ENCODE peak calls at places on chromosomes 16 and 17, in four cellular contexts. Y, C, F and R are unnamed samples.

GRCh38 chr16:13936596-13937081 is 16.7 kb downstream of the ERCC4 start:
- DNase-seq in F (no peak), C (no peak), Y (peak; percentile 36), R (peak; percentile 27)

GRCh38 chr17:81868674-81869220 is 2.4 kb downstream of the ARHGDIA start:
- DNase-seq in C (no peak), F (peak; percentile 76), Y (peak; percentile 59), R (peak; percentile 91)

GRCh38 chr17:2053380-2054261 is 1.3 kb upstream of the HIC1 start:
- DNase-seq in C (peak; percentile 89), F (peak; percentile 45), Y (peak; percentile 49), R (peak; percentile 68)

GRCh38 chr16:54288592-54289241 is 2.1 kb upstream of the IRX3 start:
- DNase-seq in F (no peak), Y (no peak), C (no peak), R (no peak)

GRCh38 chr17:4744999-4745969 is 5.6 kb upstream of the CXCL16 start:
- DNase-seq in Y (no peak), F (peak; percentile 43), C (peak; percentile 82), R (no peak)

GRCh38 chr17:44589316-44590071 is 32.2 kb downstream of the FZD2 start:
- DNase-seq in C (no peak), F (no peak), Y (no peak), R (no peak)

GRCh38 chr16:1964046-1964505 is 550 bp downstream of the RPS2 start:
- DNase-seq in F (no peak), Y (no peak), C (no peak), R (peak; percentile 30)

GRCh38 chr17:43356999-43357398 is 41.8 kb upstream of the ARL4D start:
- DNase-seq in C (no peak), Y (no peak), F (no peak), R (peak; percentile 47)

GRCh38 chr16:82700541-82701240 is 73.9 kb downstream of the CDH13 start:
- DNase-seq in F (no peak), Y (no peak), C (no peak), R (no peak)

GRCh38 chr16:84821728-84822676 is 2.2 kb downstream of the CRISPLD2 start:
- DNase-seq in C (no peak), Y (no peak), F (no peak), R (no peak)

GRCh38 chr17:869067-869466 is 86.9 kb downstream of the MRM3 start:
- DNase-seq in Y (no peak), F (no peak), C (no peak), R (no peak)

GRCh38 chr16:11205754-11206459 is 50.1 kb downstream of the SOCS1 start:
- DNase-seq in F (no peak), C (no peak), Y (peak; percentile 53), R (no peak)

GRCh38 chr17:35892091-35892637 is 12.0 kb upstream of the CCL5 start:
- DNase-seq in Y (no peak), F (no peak), C (no peak), R (no peak)

GRCh38 chr16:82630688-82631087 is 3.9 kb downstream of the CDH13 start:
- DNase-seq in Y (no peak), F (no peak), C (no peak), R (no peak)

GRCh38 chr17:6231886-6232767 is 161.9 kb downstream of the WSCD1 start:
- DNase-seq in Y (no peak), C (no peak), F (no peak), R (no peak)

GRCh38 chr17:32503251-32504165 is 16.7 kb downstream of the CDK5R1 start:
- DNase-seq in Y (no peak), F (no peak), C (no peak), R (no peak)

GRCh38 chr17:50149425-50150353 is 788 bp downstream of the PPP1R9B start:
- DNase-seq in C (no peak), Y (no peak), F (peak; percentile 67), R (peak; percentile 76)

GRCh38 chr17:27499451-27500265 is 43.4 kb downstream of the KSR1 start:
- DNase-seq in Y (no peak), F (no peak), C (no peak), R (no peak)

GRCh38 chr17:1158879-1159278 is 20.9 kb downstream of the ABR start:
- DNase-seq in C (no peak), Y (no peak), F (no peak), R (no peak)

GRCh38 chr16:89332248-89333245 is 115.0 kb downstream of the ZNF778 start:
- DNase-seq in F (no peak), Y (no peak), C (no peak), R (no peak)

GRCh38 chr17:2892305-2892971 is 96.2 kb downstream of the RAP1GAP2 start:
- DNase-seq in C (no peak), F (no peak), Y (peak; percentile 70), R (peak; percentile 94)

GRCh38 chr16:15703029-15703736 is 53.1 kb downstream of the NDE1 start:
- DNase-seq in Y (no peak), F (no peak), C (no peak), R (no peak)

DNA sequence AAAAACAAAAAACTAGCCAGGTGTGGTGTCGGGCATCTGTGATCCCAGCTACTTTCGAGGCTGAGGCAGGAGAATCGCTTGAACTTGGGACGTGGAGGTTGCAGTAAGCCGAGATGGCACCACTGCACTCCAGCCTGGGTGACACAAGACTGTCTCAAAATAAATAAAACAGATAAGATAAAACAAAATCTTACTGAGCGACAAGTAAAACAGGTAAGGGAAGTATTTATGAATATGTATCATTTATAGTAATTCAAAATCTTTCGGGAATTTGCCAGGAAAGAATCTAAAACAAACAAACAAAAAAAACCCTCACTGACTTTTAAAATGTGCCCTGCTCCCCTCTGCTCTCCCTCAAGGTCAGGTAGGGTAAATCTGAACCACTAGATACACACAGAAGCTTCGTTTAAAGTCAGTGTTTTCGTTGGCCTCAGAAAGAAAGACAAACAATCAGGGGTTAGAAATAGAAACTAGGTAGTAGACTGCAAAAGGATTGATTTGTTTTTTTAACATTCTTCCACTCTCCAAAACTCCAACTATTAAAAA is 2.1 kb downstream of the PRPSAP1 start:
- DNase-seq in C (no peak), F (no peak), Y (peak; percentile 92), R (no peak)
- H3K27ac ChIP-seq in C (no peak overlapping the region), F (no peak overlapping the region), Y (peak overlapping the region; percentile 69), R (no peak overlapping the region)

DNA sequence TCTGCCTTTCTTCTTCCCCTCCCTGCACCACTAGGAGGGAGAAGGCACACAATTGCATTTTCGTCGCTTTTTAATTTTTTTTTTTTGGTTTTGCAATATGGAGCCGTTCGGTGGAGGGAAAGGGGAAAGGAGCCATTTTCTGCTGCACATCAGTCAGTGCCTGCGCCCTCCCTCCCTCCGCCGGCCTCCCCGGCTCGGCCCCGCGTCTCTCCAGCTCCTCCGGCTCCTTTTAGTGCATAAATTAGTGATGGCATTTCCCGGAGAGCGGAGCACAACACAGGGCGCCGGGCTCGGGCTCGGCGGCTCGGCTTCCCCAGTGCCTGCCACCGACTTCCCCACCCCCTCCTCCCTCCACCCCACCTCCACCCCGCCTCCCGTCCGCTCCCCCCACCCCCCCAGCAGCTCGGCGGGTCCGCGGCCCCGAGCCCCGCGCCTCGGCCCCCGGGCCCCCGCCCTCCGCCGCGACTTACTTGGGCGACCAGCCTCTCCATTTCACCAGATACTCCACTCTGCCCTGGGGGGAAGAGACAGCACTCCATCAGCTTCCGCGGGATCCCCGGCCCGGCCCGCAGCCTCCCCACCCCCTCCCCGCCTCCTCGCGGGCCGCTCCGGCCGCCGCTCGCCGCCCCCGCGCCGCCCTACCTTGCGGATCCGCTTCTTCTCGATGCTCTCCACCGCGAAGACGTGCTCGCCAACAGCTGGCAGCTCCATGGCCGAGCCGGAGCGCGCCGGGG is 532 bp downstream of the CBX4 start:
- DNase-seq in C (peak; percentile 73), F (peak; percentile 63), Y (no peak), R (peak; percentile 70)
- TF ChIP-seq USF2 in C (no peak), F (no peak), Y (no peak), R (no peak)

DNA sequence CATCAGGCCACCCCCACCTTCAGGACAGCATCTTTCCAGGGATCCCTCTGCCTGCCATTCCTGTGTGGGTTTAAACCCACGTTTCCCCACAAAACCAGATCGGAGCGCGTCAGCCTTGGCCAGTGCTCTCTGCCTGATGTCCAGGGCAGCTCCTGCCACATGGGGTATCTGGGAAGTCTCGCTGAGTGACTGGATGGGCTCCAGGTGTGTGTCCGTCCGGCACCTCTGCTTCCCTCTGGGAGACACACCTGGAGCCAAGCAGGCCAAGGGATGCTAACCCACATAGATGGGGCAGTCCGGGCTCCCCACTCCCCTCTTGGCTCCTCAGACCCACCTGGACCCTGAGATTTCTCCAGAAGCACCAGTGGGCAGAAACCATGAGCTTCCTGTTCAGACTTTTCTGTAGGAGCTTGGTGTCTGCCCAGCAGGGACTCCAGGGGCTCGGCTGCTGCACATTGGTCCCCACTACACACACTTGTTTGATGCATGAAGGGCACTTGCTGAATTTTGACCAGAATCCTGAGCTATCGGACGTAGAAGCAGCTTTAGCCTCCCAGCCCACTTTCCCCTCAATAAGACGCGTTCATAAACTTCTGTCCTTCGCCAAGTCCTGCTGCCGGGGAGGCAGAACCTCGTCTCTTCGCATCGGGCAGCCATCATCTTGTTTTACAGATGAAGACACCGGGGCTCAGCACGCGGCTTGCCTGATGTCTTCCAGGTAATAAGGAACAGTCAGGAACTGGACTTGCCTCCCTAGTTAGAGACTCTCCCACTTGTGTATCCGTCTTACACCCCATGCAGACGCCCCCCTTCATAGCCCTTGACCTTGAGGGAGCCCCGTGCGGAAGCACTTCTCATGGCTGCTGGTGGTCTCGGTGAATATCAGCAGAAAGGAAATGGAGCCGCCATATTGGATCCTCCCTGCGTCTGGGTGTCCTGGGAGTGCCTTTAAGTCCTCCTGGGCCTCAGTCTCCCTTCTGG is 91.6 kb upstream of the ZNF469 start:
- DNase-seq in Y (no peak), F (no peak), C (no peak), R (no peak)
- TF ChIP-seq JUN in Y (no peak), F (no peak), C (no peak), R (no peak)

GRCh38 chr16:8798174-8798527 is 512 bp downstream of the PMM2 start:
- DNase-seq in C (no peak), Y (peak; percentile 43), F (peak; percentile 69), R (no peak)

GRCh38 chr16:8797364-8798173 is at the start of the genes PMM2 and TMEM186:
- DNase-seq in C (peak; percentile 92), F (peak; percentile 97), Y (peak; percentile 99), R (peak; percentile 98)

GRCh38 chr16:8796469-8797363 is 723 bp downstream of the TMEM186 start:
- DNase-seq in Y (no peak), C (no peak), F (no peak), R (no peak)

GRCh38 chr16:8795818-8796217 is 1.6 kb downstream of the TMEM186 start:
- DNase-seq in Y (no peak), C (no peak), F (no peak), R (no peak)

GRCh38 chr16:8798535-8799157 is 1.0 kb downstream of the PMM2 start:
- DNase-seq in C (no peak), F (no peak), Y (no peak), R (no peak)
- H3K27ac ChIP-seq in C (peak overlapping the region; percentile 64), F (peak overlapping the region; percentile 88), Y (peak overlapping the region; percentile 70), R (peak overlapping the region; percentile 95)

DNA sequence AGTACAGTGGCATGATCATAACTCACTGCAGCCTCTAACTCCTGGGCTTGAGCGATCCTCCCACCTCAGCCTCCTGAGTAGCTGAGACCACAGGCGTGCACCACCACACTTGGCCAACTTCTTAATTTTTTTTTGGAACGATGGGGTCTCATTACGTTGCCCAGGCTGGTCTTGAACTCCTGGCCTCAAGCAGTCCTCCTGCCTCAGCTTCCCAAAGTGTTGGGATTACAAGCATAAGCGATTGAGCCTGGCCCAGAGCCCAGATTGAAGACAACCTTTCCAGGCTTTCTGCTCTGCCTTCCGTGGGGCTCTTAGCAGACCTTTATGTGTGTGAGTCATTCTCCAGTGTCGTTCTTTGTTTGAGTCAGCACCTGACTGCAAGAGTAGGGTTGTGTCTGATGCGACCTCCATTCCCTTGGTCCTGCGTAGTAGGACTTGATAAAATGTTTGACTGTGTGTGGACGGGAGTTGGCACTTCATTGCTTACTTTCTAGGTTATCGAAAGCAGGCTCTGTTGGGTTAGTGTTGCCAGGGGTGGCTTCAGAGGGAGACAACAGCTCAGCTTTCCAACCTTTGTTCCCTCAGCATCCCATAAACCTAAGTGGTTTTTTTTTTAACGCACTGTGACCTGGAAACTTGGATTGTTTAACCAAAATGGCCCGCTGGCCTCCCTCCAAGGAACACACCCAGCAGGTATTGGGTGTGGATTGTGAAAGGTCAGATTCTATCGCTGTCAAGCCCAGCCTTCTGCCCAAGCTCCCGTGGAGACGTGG is 26.4 kb downstream of the EEF2K start:
- DNase-seq in Y (peak; percentile 93), C (no peak), F (no peak), R (peak; percentile 95)
- TF ChIP-seq USF2 in Y (no peak), C (no peak), F (no peak), R (no peak)